ENCODE peak calls at places on chromosome 11, in four cellular contexts. R is NCI-H1417, T is adrenal gland, F is stomach. L is an unnamed sample.

GRCh38 chr11:6402561-6402981 is 12.3 kb downstream of the SMPD1 start:
- DNase-seq in F (no peak), R (no peak), T (no peak), L (no peak)

GRCh38 chr11:1756791-1757771 is 6.6 kb downstream of the CTSD start:
- DNase-seq in T (no peak), R (no peak), F (no peak), L (no peak)

GRCh38 chr11:6320411-6321207 is at the start of gene CAVIN3:
- DNase-seq in F (peak; percentile 70), T (peak; percentile 79), R (no peak), L (peak; percentile 44)

GRCh38 chr11:62539238-62539925 is 7.2 kb downstream of the AHNAK start:
- DNase-seq in T (peak; percentile 67), R (peak; percentile 13), F (peak; percentile 63), L (peak; percentile 73)

GRCh38 chr11:4641501-4641900 is 2.3 kb upstream of the OR51E1 start:
- DNase-seq in R (no peak), T (no peak), F (no peak), L (no peak)

GRCh38 chr11:121656333-121657090 is 203.7 kb upstream of the SORL1-AS1 start:
- DNase-seq in T (no peak), F (no peak), R (no peak), L (peak; percentile 5)

GRCh38 chr11:57484141-57484710 is 23.9 kb downstream of the RTN4RL2 start:
- DNase-seq in F (no peak), T (no peak), R (no peak), L (no peak)

GRCh38 chr11:117220568-117220967 is 11.3 kb downstream of the PCSK7 start:
- DNase-seq in R (no peak), F (no peak), T (peak; percentile 36), L (peak; percentile 48)

GRCh38 chr11:114073506-114074381 is 14.2 kb downstream of the ZBTB16 start:
- DNase-seq in T (no peak), R (no peak), F (no peak), L (no peak)

GRCh38 chr11:34243620-34244493 is 114.0 kb downstream of the ABTB2 start:
- DNase-seq in R (no peak), T (peak; percentile 63), F (peak; percentile 56), L (peak; percentile 45)

GRCh38 chr11:63556404-63556803 is 6.8 kb downstream of the PLAAT2 start:
- DNase-seq in T (no peak), R (no peak), F (no peak), L (no peak)

GRCh38 chr11:60924110-60924905 is at the start of gene TMEM132A:
- DNase-seq in F (peak; percentile 82), T (peak; percentile 75), R (peak; percentile 76), L (peak; percentile 56)

GRCh38 chr11:19279455-19279854 is 38.7 kb upstream of the E2F8 start:
- DNase-seq in F (no peak), T (no peak), R (no peak), L (no peak)

GRCh38 chr11:77642228-77642627 is 4.6 kb upstream of the CLNS1A start:
- DNase-seq in F (no peak), T (no peak), R (no peak), L (no peak)

GRCh38 chr11:118706546-118706825 is 27.0 kb upstream of the TREH start:
- DNase-seq in R (no peak), T (no peak), F (no peak), L (no peak)

GRCh38 chr11:73528877-73529530 is 68.9 kb downstream of the FAM168A start:
- DNase-seq in T (no peak), R (no peak), F (no peak), L (no peak)

GRCh38 chr11:78876686-78877085 is 302.0 kb upstream of the NARS2 start:
- DNase-seq in T (no peak), R (no peak), F (no peak), L (no peak)

GRCh38 chr11:19218801-19219460 is 17.1 kb upstream of the CSRP3 start:
- DNase-seq in T (peak; percentile 46), R (peak; percentile 81), F (no peak), L (peak; percentile 24)

GRCh38 chr11:120969993-120970392 is 53.9 kb upstream of the TBCEL start:
- DNase-seq in F (no peak), T (no peak), R (no peak), L (no peak)

GRCh38 chr11:128231845-128232410 is 355.4 kb downstream of the ETS1 start:
- DNase-seq in F (no peak), R (no peak), T (no peak), L (no peak)

GRCh38 chr11:67648796-67649613 is 1.5 kb downstream of the ACY3 start:
- DNase-seq in T (no peak), F (no peak), R (no peak), L (no peak)

GRCh38 chr11:109641549-109641948 is 219.6 kb downstream of the C11orf87 start:
- DNase-seq in T (no peak), F (no peak), R (no peak), L (no peak)

GRCh38 chr11:88482871-88483301 is 145.3 kb upstream of the CTSC start:
- DNase-seq in F (no peak), R (no peak), T (no peak), L (no peak)

GRCh38 chr11:12600829-12601228 is 73.4 kb upstream of the TEAD1 start:
- DNase-seq in F (no peak), T (no peak), R (no peak), L (peak; percentile 20)

GRCh38 chr11:12800032-12800671 is 125.9 kb downstream of the TEAD1 start:
- DNase-seq in R (peak; percentile 48), T (peak; percentile 28), F (peak; percentile 63), L (peak; percentile 43)

GRCh38 chr11:109362059-109362458 is 59.9 kb upstream of the C11orf87 start:
- DNase-seq in R (no peak), F (no peak), T (no peak), L (no peak)

GRCh38 chr11:14445542-14446530 is 53.8 kb downstream of the COPB1 start:
- DNase-seq in R (no peak), T (no peak), F (no peak), L (no peak)

GRCh38 chr11:88175004-88175706 is at the start of gene RAB38:
- DNase-seq in F (peak; percentile 64), T (peak; percentile 52), R (peak; percentile 55), L (peak; percentile 85)

GRCh38 chr11:1732421-1733008 is 17.9 kb downstream of the IFITM10 start:
- DNase-seq in R (no peak), F (no peak), T (no peak), L (no peak)

GRCh38 chr11:134999490-135000066 is 587.5 kb upstream of the B3GAT1 start:
- DNase-seq in F (no peak), R (no peak), T (no peak), L (no peak)

L was measured in thyroid gland.